ENCODE peak calls at places on chromosomes 6 and 20, in four cellular contexts. One of them, this sample, is unnamed.

GRCh38 chr6:76867182-76867581 is 596.1 kb downstream of the HTR1B start:
- DNase-seq in A549: no peak
- DNase-seq in ovary: no peak
- DNase-seq in heart left ventricle: no peak
- DNase-seq in this sample: no peak

GRCh38 chr6:3751019-3751729 is at the start of gene PXDC1:
- DNase-seq in A549: no peak
- DNase-seq in ovary: no peak
- DNase-seq in heart left ventricle: no peak
- DNase-seq in this sample: peak; percentile 57

GRCh38 chr6:16236648-16237199 is 1.7 kb upstream of the GMPR start:
- DNase-seq in heart left ventricle: peak; percentile 45
- DNase-seq in A549: no peak
- DNase-seq in ovary: peak; percentile 66
- DNase-seq in this sample: peak; percentile 72

GRCh38 chr20:56465997-56466396 is 2.4 kb upstream of the RTF2 start:
- DNase-seq in heart left ventricle: no peak
- DNase-seq in A549: no peak
- DNase-seq in ovary: no peak
- DNase-seq in this sample: no peak

GRCh38 chr6:137849709-137850093 is 17.4 kb upstream of the TNFAIP3 start:
- DNase-seq in ovary: no peak
- DNase-seq in heart left ventricle: no peak
- DNase-seq in A549: no peak
- DNase-seq in this sample: no peak

GRCh38 chr20:22796465-22797077 is 212.2 kb upstream of the FOXA2 start:
- DNase-seq in heart left ventricle: no peak
- DNase-seq in A549: no peak
- DNase-seq in ovary: no peak
- DNase-seq in this sample: no peak

GRCh38 chr20:35039146-35039545 is 53.5 kb downstream of the TRPC4AP start:
- DNase-seq in ovary: no peak
- DNase-seq in heart left ventricle: no peak
- DNase-seq in A549: no peak
- DNase-seq in this sample: peak; percentile 79

GRCh38 chr6:105204768-105205167 is 25.0 kb upstream of the POPDC3 start:
- DNase-seq in A549: no peak
- DNase-seq in heart left ventricle: no peak
- DNase-seq in ovary: no peak
- DNase-seq in this sample: no peak

GRCh38 chr20:12896180-12896579 is 112.6 kb upstream of the SPTLC3 start:
- DNase-seq in heart left ventricle: no peak
- DNase-seq in ovary: no peak
- DNase-seq in A549: no peak
- DNase-seq in this sample: no peak

GRCh38 chr20:6044102-6044501 is 9.8 kb downstream of the LRRN4 start:
- DNase-seq in A549: no peak
- DNase-seq in ovary: no peak
- DNase-seq in heart left ventricle: no peak
- DNase-seq in this sample: no peak

GRCh38 chr6:79559706-79560105 is 22.5 kb upstream of the LCA5 start:
- DNase-seq in A549: no peak
- DNase-seq in ovary: no peak
- DNase-seq in heart left ventricle: no peak
- DNase-seq in this sample: no peak

GRCh38 chr6:14542670-14543366 is 425.2 kb downstream of the CD83 start:
- DNase-seq in ovary: no peak
- DNase-seq in heart left ventricle: no peak
- DNase-seq in A549: no peak
- DNase-seq in this sample: peak; percentile 63

GRCh38 chr6:145699462-145699861 is 35.9 kb downstream of the EPM2A start:
- DNase-seq in heart left ventricle: no peak
- DNase-seq in A549: no peak
- DNase-seq in ovary: no peak
- DNase-seq in this sample: no peak

GRCh38 chr20:61879303-61879620 is 186.4 kb downstream of the TAF4 start:
- DNase-seq in A549: no peak
- DNase-seq in heart left ventricle: no peak
- DNase-seq in ovary: no peak
- DNase-seq in this sample: no peak

GRCh38 chr20:23009636-23010035 is 25.5 kb upstream of the SSTR4 start:
- DNase-seq in heart left ventricle: no peak
- DNase-seq in A549: peak; percentile 51
- DNase-seq in ovary: no peak
- DNase-seq in this sample: no peak

GRCh38 chr6:139007428-139007827 is 19.4 kb upstream of the REPS1 start:
- DNase-seq in heart left ventricle: no peak
- DNase-seq in ovary: no peak
- DNase-seq in A549: no peak
- DNase-seq in this sample: no peak

GRCh38 chr20:31903630-31904386 is 33.4 kb downstream of the TTLL9 start:
- DNase-seq in A549: no peak
- DNase-seq in heart left ventricle: no peak
- DNase-seq in ovary: no peak
- DNase-seq in this sample: no peak

GRCh38 chr20:48904566-48905321 is 16.8 kb upstream of the ARFGEF2 start:
- DNase-seq in ovary: peak; percentile 60
- DNase-seq in A549: peak; percentile 70
- DNase-seq in heart left ventricle: peak; percentile 26
- DNase-seq in this sample: no peak

GRCh38 chr20:23937303-23938117 is 51.1 kb downstream of the GGTLC1 start:
- DNase-seq in A549: peak; percentile 35
- DNase-seq in ovary: no peak
- DNase-seq in heart left ventricle: peak; percentile 30
- DNase-seq in this sample: no peak

GRCh38 chr20:12594410-12595130 is 414.2 kb upstream of the SPTLC3 start:
- DNase-seq in ovary: no peak
- DNase-seq in A549: peak; percentile 4
- DNase-seq in heart left ventricle: no peak
- DNase-seq in this sample: no peak

GRCh38 chr6:53728570-53729194 is 63.1 kb upstream of the KLHL31 start:
- DNase-seq in heart left ventricle: peak; percentile 37
- DNase-seq in ovary: peak; percentile 61
- DNase-seq in A549: peak; percentile 31
- DNase-seq in this sample: peak; percentile 37

GRCh38 chr6:4732691-4733315 is 43.4 kb upstream of the CDYL start:
- DNase-seq in ovary: peak; percentile 32
- DNase-seq in heart left ventricle: peak; percentile 37
- DNase-seq in A549: peak; percentile 68
- DNase-seq in this sample: peak; percentile 59

GRCh38 chr6:540490-540889 is 116.4 kb downstream of the HUS1B start:
- DNase-seq in A549: no peak
- DNase-seq in heart left ventricle: no peak
- DNase-seq in ovary: no peak
- DNase-seq in this sample: no peak

GRCh38 chr20:57047281-57048026 is 219.0 kb downstream of the BMP7 start:
- DNase-seq in heart left ventricle: no peak
- DNase-seq in ovary: no peak
- DNase-seq in A549: peak; percentile 86
- DNase-seq in this sample: no peak

GRCh38 chr20:39849664-39850063 is 839.4 kb downstream of the MAFB start:
- DNase-seq in A549: no peak
- DNase-seq in ovary: peak; percentile 74
- DNase-seq in heart left ventricle: peak; percentile 87
- DNase-seq in this sample: peak; percentile 29

GRCh38 chr20:4173142-4173541 is 157.8 kb upstream of the RNF24 start:
- DNase-seq in heart left ventricle: no peak
- DNase-seq in A549: no peak
- DNase-seq in ovary: no peak
- DNase-seq in this sample: no peak

GRCh38 chr6:35160642-35161041 is 19.5 kb upstream of the TCP11 start:
- DNase-seq in ovary: no peak
- DNase-seq in heart left ventricle: no peak
- DNase-seq in A549: no peak
- DNase-seq in this sample: no peak

GRCh38 chr20:30376767-30377658 is 880.5 kb upstream of the DEFB115 start:
- DNase-seq in heart left ventricle: peak; percentile 89
- DNase-seq in ovary: peak; percentile 83
- DNase-seq in A549: peak; percentile 67
- DNase-seq in this sample: peak; percentile 68
- TF ChIP-seq CTCF in heart left ventricle: peak; percentile 55
- TF ChIP-seq CTCF in ovary: peak; percentile 47
- TF ChIP-seq CTCF in A549: peak; percentile 56
- TF ChIP-seq CTCF in this sample: peak; percentile 67

GRCh38 chr20:33686984-33687366 is 790 bp upstream of the E2F1 start:
- DNase-seq in ovary: no peak
- DNase-seq in A549: no peak
- DNase-seq in heart left ventricle: no peak
- DNase-seq in this sample: no peak

GRCh38 chr20:33685328-33686007 is 717 bp downstream of the E2F1 start:
- DNase-seq in heart left ventricle: no peak
- DNase-seq in A549: no peak
- DNase-seq in ovary: peak; percentile 46
- DNase-seq in this sample: peak; percentile 63

GRCh38 chr20:33687370-33687915 is 1.3 kb upstream of the E2F1 start:
- DNase-seq in A549: no peak
- DNase-seq in heart left ventricle: no peak
- DNase-seq in ovary: no peak
- DNase-seq in this sample: no peak

GRCh38 chr20:33686008-33686983 is at the start of gene E2F1:
- DNase-seq in A549: peak; percentile 96
- DNase-seq in heart left ventricle: peak; percentile 97
- DNase-seq in ovary: peak; percentile 95
- DNase-seq in this sample: peak; percentile 98

DNA sequence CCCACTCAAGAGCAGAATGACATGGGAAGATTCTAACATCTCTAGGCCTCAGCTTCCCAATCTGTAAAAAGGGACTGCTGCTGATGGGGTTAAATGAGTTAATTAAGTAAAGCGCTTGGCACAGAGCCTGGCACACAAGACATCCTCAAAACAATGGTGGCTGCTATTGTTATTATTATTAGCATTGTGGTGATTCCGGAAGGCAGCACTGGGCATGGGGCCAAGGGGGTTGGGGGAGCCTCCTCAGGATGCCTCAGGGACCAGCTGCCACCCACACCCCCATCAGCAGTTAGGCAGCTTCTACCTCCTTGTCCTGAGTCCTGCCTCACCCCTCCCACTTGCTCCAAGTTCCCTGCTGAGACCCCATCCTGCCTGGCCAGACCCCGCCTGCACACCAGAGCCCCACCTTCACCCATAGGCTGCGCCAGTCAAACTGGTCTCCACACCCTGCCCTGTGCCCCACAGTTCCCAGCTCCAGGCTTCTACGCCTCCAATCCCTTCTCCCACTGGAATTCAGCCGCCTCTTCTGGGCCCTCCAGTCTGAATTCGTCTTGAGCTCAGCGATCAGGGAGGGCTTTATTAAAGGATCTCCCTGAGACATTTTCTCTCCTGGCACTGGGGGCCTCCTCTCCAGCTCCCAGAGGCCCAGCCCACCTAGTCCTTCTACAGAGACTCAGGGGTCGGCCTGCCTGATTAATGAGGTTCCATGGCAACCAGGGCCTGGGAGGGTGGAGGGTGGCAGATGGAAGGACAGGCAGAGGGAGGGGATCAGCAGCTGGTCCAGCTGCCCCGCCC is 1.5 kb downstream of the E2F1 start:
- DNase-seq in heart left ventricle: no peak
- DNase-seq in A549: no peak
- DNase-seq in ovary: peak; percentile 60
- DNase-seq in this sample: no peak
- H3K27ac ChIP-seq in heart left ventricle: no peak overlapping the region
- H3K27ac ChIP-seq in A549: peak overlapping the region; percentile 77
- H3K27ac ChIP-seq in ovary: no peak overlapping the region
- H3K27ac ChIP-seq in this sample: peak overlapping the region; percentile 71

DNA sequence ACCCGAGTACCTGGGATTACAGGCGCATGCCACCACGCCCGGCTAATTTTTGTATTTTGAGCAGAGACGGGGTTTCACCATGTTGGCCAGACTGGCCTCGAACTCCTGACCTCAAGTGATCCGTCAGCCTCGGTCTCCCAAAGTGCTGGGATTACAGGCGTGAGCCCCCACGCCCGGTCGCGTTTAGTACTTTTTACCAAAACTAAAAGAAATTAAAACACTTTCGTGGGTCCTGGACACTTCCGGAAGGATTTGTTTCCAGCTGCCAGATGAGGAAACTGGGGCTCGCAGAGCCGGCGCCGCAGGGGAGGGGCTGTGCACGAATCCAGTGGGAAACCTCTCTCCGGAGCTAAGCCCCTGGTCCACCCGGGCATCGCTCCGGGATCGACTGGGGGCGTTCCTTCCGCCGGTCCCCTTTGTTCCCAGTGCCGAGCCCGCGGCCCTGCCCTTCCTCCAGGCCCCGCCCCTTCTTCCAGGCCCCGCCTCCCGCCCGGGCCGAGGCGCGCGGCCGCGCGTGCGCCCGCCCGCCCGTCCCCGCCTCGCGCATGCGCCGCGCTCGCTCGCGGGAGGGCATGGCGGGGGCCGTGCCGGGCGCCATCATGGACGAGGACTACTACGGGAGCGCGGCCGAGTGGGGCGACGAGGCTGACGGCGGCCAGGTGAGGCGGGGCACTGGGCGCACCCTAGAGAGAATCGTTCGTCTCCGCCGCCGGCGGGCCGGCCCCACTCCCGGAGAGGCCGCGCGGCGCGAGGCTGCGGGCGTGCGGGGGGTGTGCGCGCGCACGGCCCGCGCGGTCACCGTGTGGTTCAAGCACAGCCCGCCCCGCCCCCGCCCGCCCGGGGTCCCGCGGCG is at the start of gene NELFCD:
- DNase-seq in heart left ventricle: peak; percentile 89
- DNase-seq in A549: peak; percentile 95
- DNase-seq in ovary: peak; percentile 92
- DNase-seq in this sample: peak; percentile 86
- TF ChIP-seq POLR2A in heart left ventricle: no peak
- TF ChIP-seq POLR2A in A549: peak; percentile 64
- TF ChIP-seq POLR2A in ovary: peak; percentile 47
- TF ChIP-seq POLR2A in this sample: peak; percentile 74

DNA sequence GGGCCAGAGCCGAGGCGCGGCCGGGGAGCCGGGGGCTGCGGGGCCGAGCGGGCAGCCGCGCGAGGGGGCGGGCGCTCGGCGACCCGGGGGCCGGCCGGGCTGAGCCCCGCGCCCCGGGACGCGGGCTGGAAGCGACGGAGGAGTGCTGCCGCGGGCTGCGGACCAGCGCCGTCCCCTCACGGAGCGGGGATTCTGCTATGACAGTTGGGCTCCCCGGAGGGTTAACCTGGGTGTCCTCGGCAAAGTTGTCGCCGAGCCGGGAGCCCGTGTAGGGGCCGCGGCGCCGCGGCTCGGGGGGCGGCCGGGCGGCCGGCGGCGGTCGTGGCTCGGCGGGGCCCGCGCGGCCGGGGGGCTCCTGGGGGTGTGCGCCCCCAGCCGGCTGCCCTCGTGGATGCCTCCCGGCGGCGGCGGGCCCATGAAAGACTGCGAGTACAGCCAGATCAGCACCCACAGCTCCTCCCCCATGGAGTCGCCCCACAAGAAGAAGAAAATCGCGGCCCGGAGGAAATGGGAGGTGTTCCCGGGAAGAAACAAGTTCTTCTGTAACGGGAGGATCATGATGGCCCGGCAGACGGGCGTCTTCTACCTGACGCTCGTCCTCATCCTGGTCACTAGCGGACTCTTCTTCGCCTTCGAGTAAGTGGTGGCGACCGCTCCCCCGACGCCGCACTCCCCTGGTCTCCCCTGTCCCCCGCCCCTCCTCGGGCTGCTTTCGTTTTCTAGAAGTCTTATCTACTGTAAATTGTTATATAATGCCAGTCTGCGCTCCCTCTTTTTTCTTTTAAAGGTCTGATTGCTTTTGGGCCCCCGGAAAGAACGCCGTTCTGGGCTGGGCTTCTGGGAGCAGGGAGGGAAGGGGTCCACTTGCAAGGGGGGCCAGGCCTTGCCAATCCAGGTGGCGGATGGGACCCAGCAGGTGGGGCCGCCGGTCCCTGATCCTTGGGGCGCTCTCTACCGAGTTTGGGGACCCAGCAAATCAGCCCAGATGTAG is 936 bp downstream of the ZDHHC14 start:
- DNase-seq in A549: peak; percentile 28
- DNase-seq in heart left ventricle: peak; percentile 60
- DNase-seq in ovary: peak; percentile 68
- DNase-seq in this sample: peak; percentile 78
- TF ChIP-seq CTCF in A549: peak; percentile 35
- TF ChIP-seq CTCF in heart left ventricle: no peak
- TF ChIP-seq CTCF in ovary: no peak
- TF ChIP-seq CTCF in this sample: no peak